ENCODE peak calls at places on chromosomes 16 and 17, in five cellular contexts. I is fibroblast of the conjunctiva, H is DMS79 treated with DMSO at 0.1 percent for 48 hours, E is substantia nigra, R is RWPE1. A is an unnamed sample.
A peak's percentile ranks its signal among the peaks of the same experiment; 100 is the strongest.

GRCh38 chr16:85286970-85287814 is 174.9 kb upstream of the CIBAR2 start:
- DNase-seq in I (no peak), H (no peak), E (peak; percentile 51), R (no peak), A (peak; percentile 66)

GRCh38 chr16:4115209-4115940 is 867 bp downstream of the ADCY9 start:
- DNase-seq in I (no peak), H (peak; percentile 38), E (no peak), R (peak; percentile 71), A (peak; percentile 86)

GRCh38 chr16:89378947-89379771 is 111.2 kb downstream of the ANKRD11 start:
- DNase-seq in I (no peak), H (peak; percentile 54), E (no peak), R (peak; percentile 44), A (peak; percentile 52)

GRCh38 chr16:85553436-85554113 is 59.5 kb upstream of the GSE1 start:
- DNase-seq in I (no peak), H (peak; percentile 47), E (no peak), R (peak; percentile 42), A (peak; percentile 75)

GRCh38 chr17:48718162-48718780 is 4.0 kb downstream of the PRAC1 start:
- DNase-seq in I (no peak), H (no peak), E (no peak), R (no peak), A (no peak)

GRCh38 chr16:85205747-85206471 is 93.6 kb upstream of the CIBAR2 start:
- DNase-seq in I (no peak), H (no peak), E (no peak), R (peak; percentile 50), A (no peak)

GRCh38 chr16:1397779-1398178 is 16.7 kb downstream of the UNKL start:
- DNase-seq in I (no peak), H (no peak), E (no peak), R (no peak), A (no peak)

GRCh38 chr17:45645330-45645729 is 138.8 kb upstream of the CRHR1 start:
- DNase-seq in I (no peak), H (no peak), E (no peak), R (no peak), A (no peak)

GRCh38 chr17:39737761-39738567 is at the start of gene GRB7:
- DNase-seq in I (no peak), H (peak; percentile 71), E (no peak), R (peak; percentile 95), A (no peak)

GRCh38 chr16:75763250-75763649 is 37.0 kb upstream of the CPHXL start:
- DNase-seq in I (no peak), H (no peak), E (no peak), R (no peak), A (no peak)

GRCh38 chr16:29893553-29893952 is 5.8 kb downstream of the SEZ6L2 start:
- DNase-seq in I (no peak), H (no peak), E (no peak), R (no peak), A (no peak)

GRCh38 chr16:49463529-49463928 is 89.9 kb downstream of the C16orf78 start:
- DNase-seq in I (no peak), H (no peak), E (no peak), R (no peak), A (no peak)

GRCh38 chr16:66509576-66509975 is 40.3 kb downstream of the TK2 start:
- DNase-seq in I (no peak), H (no peak), E (no peak), R (no peak), A (no peak)

GRCh38 chr17:77299256-77300015 is 158.7 kb downstream of the SEC14L1 start:
- DNase-seq in I (no peak), H (no peak), E (no peak), R (no peak), A (no peak)

GRCh38 chr17:68600123-68600880 is 865 bp downstream of the FAM20A start:
- DNase-seq in I (no peak), H (no peak), E (no peak), R (no peak), A (peak; percentile 67)

GRCh38 chr16:46974352-46974751 is 878 bp upstream of the DNAJA2 start:
- DNase-seq in I (no peak), H (no peak), E (no peak), R (peak; percentile 8), A (no peak)

GRCh38 chr17:550041-550398 is 164.6 kb downstream of the VPS53 start:
- DNase-seq in I (no peak), H (no peak), E (no peak), R (peak; percentile 16), A (peak; percentile 23)

GRCh38 chr16:17365591-17366298 is 105.0 kb downstream of the XYLT1 start:
- DNase-seq in I (no peak), H (no peak), E (no peak), R (no peak), A (peak; percentile 70)

GRCh38 chr16:2437032-2437790 is 8.0 kb downstream of the CCNF start:
- DNase-seq in I (no peak), H (no peak), E (no peak), R (no peak), A (no peak)

GRCh38 chr17:76597156-76598003 is 11.7 kb upstream of the ST6GALNAC2 start:
- DNase-seq in I (no peak), H (peak; percentile 80), E (no peak), R (peak; percentile 91), A (no peak)

GRCh38 chr17:63816669-63817068 is 10.6 kb upstream of the PSMC5 start:
- DNase-seq in I (no peak), H (no peak), E (no peak), R (no peak), A (no peak)

GRCh38 chr16:85724936-85725335 is 26.0 kb downstream of the C16orf74 start:
- DNase-seq in I (no peak), H (no peak), E (no peak), R (no peak), A (no peak)

GRCh38 chr16:84741351-84741791 is 41.6 kb downstream of the USP10 start:
- DNase-seq in I (no peak), H (no peak), E (peak; percentile 38), R (no peak), A (peak; percentile 37)

GRCh38 chr17:41019415-41019814 is 7.6 kb downstream of the KRTAP1-5 start:
- DNase-seq in I (no peak), H (no peak), E (no peak), R (no peak), A (no peak)

GRCh38 chr17:56587298-56587697 is 6.2 kb upstream of the NOG start:
- DNase-seq in I (no peak), H (no peak), E (no peak), R (no peak), A (no peak)

GRCh38 chr16:88451586-88452484 is 1.2 kb upstream of the ZFPM1 start:
- DNase-seq in I (no peak), H (no peak), E (no peak), R (no peak), A (no peak)

GRCh38 chr17:80836971-80837481 is 154.6 kb upstream of the CHMP6 start:
- DNase-seq in I (no peak), H (no peak), E (no peak), R (no peak), A (no peak)

GRCh38 chr16:50213939-50214519 is 52.3 kb upstream of the ADCY7 start:
- DNase-seq in I (no peak), H (peak; percentile 13), E (no peak), R (no peak), A (peak; percentile 45)

GRCh38 chr16:2514333-2515179 is 804 bp downstream of the ATP6V0C start:
- DNase-seq in I (no peak), H (no peak), E (no peak), R (no peak), A (no peak)

GRCh38 chr16:23833960-23834685 is 1.7 kb upstream of the PRKCB start:
- DNase-seq in I (no peak), H (no peak), E (no peak), R (no peak), A (no peak)

GRCh38 chr16:86353934-86354333 is 156.4 kb upstream of the FOXF1 start:
- DNase-seq in I (no peak), H (no peak), E (no peak), R (no peak), A (no peak)

GRCh38 chr17:39668141-39668924 is at the start of gene PNMT:
- DNase-seq in I (peak; percentile 16), H (peak; percentile 42), E (no peak), R (peak; percentile 41), A (peak; percentile 80)

GRCh38 chr16:85204242-85205010 is 92.2 kb upstream of the CIBAR2 start:
- DNase-seq in I (peak; percentile 87), H (no peak), E (no peak), R (peak; percentile 38), A (peak; percentile 43)

GRCh38 chr17:50630524-50631194 is 4.0 kb upstream of the ABCC3 start:
- DNase-seq in I (no peak), H (peak; percentile 48), E (no peak), R (peak; percentile 73), A (peak; percentile 69)

GRCh38 chr17:32980230-32980629 is 11.4 kb upstream of the SPACA3 start:
- DNase-seq in I (no peak), H (no peak), E (no peak), R (no peak), A (no peak)

A was measured in AG20443.